ENCODE peak calls at places on chromosomes 1 and 21, in eight cellular contexts. One of them, this sample, is unnamed.

GRCh38 chr21:42925114-42925907 is at the start of gene ERVH48-1:
- DNase-seq in transverse colon: no peak
- DNase-seq in right atrium auricular region: no peak
- DNase-seq in epithelial cell of esophagus: no peak
- DNase-seq in endothelial cell: peak
- DNase-seq in HFFc6: no peak
- DNase-seq in prostate gland: no peak
- DNase-seq in neural crest cell: no peak
- DNase-seq in this sample: no peak

GRCh38 chr1:63935148-63935547 is 161.3 kb downstream of the ROR1 start:
- DNase-seq in right atrium auricular region: no peak
- DNase-seq in HFFc6: no peak
- DNase-seq in transverse colon: no peak
- DNase-seq in endothelial cell: no peak
- DNase-seq in prostate gland: peak
- DNase-seq in neural crest cell: no peak
- DNase-seq in epithelial cell of esophagus: peak
- DNase-seq in this sample: no peak

GRCh38 chr1:150076066-150076465 is 8.5 kb downstream of the VPS45 start:
- DNase-seq in endothelial cell: no peak
- DNase-seq in right atrium auricular region: no peak
- DNase-seq in neural crest cell: no peak
- DNase-seq in HFFc6: no peak
- DNase-seq in transverse colon: no peak
- DNase-seq in prostate gland: no peak
- DNase-seq in epithelial cell of esophagus: no peak
- DNase-seq in this sample: no peak

GRCh38 chr1:117653732-117654484 is 48.1 kb downstream of the TENT5C start:
- DNase-seq in HFFc6: no peak
- DNase-seq in prostate gland: no peak
- DNase-seq in right atrium auricular region: no peak
- DNase-seq in endothelial cell: no peak
- DNase-seq in epithelial cell of esophagus: no peak
- DNase-seq in neural crest cell: no peak
- DNase-seq in transverse colon: no peak
- DNase-seq in this sample: no peak

GRCh38 chr21:45138199-45139002 is 64.0 kb downstream of the ADARB1 start:
- DNase-seq in epithelial cell of esophagus: peak
- DNase-seq in endothelial cell: peak
- DNase-seq in prostate gland: no peak
- DNase-seq in transverse colon: peak
- DNase-seq in neural crest cell: peak
- DNase-seq in HFFc6: peak
- DNase-seq in right atrium auricular region: no peak
- DNase-seq in this sample: no peak

GRCh38 chr1:119549719-119550141 is 42.7 kb downstream of the HSD3B1 start:
- DNase-seq in transverse colon: peak
- DNase-seq in HFFc6: peak
- DNase-seq in neural crest cell: peak
- DNase-seq in prostate gland: peak
- DNase-seq in endothelial cell: peak
- DNase-seq in right atrium auricular region: no peak
- DNase-seq in epithelial cell of esophagus: peak
- DNase-seq in this sample: no peak

GRCh38 chr1:154474802-154475201 is 27.2 kb upstream of the TDRD10 start:
- DNase-seq in right atrium auricular region: peak
- DNase-seq in prostate gland: no peak
- DNase-seq in epithelial cell of esophagus: peak
- DNase-seq in neural crest cell: no peak
- DNase-seq in transverse colon: peak
- DNase-seq in HFFc6: peak
- DNase-seq in endothelial cell: no peak
- DNase-seq in this sample: peak

GRCh38 chr1:58896211-58897183 is 112.7 kb upstream of the JUN start:
- DNase-seq in right atrium auricular region: no peak
- DNase-seq in prostate gland: peak
- DNase-seq in transverse colon: peak
- DNase-seq in epithelial cell of esophagus: no peak
- DNase-seq in endothelial cell: no peak
- DNase-seq in HFFc6: no peak
- DNase-seq in neural crest cell: no peak
- DNase-seq in this sample: no peak

GRCh38 chr1:229624906-229625871 is 733 bp downstream of the TAF5L start:
- DNase-seq in right atrium auricular region: no peak
- DNase-seq in endothelial cell: peak
- DNase-seq in transverse colon: peak
- DNase-seq in prostate gland: peak
- DNase-seq in HFFc6: peak
- DNase-seq in epithelial cell of esophagus: peak
- DNase-seq in neural crest cell: peak
- DNase-seq in this sample: no peak

GRCh38 chr1:42962641-42963377 is 4.1 kb upstream of the SLC2A1 start:
- DNase-seq in transverse colon: no peak
- DNase-seq in HFFc6: peak
- DNase-seq in neural crest cell: no peak
- DNase-seq in epithelial cell of esophagus: peak
- DNase-seq in right atrium auricular region: no peak
- DNase-seq in prostate gland: no peak
- DNase-seq in endothelial cell: peak
- DNase-seq in this sample: no peak

GRCh38 chr1:23865543-23865930 is 2.6 kb downstream of the FUCA1 start:
- DNase-seq in neural crest cell: no peak
- DNase-seq in right atrium auricular region: no peak
- DNase-seq in prostate gland: peak
- DNase-seq in endothelial cell: no peak
- DNase-seq in epithelial cell of esophagus: peak
- DNase-seq in HFFc6: peak
- DNase-seq in transverse colon: peak
- DNase-seq in this sample: no peak

GRCh38 chr1:64030411-64030810 is 173.0 kb upstream of the UBE2U start:
- DNase-seq in endothelial cell: no peak
- DNase-seq in neural crest cell: no peak
- DNase-seq in prostate gland: no peak
- DNase-seq in right atrium auricular region: no peak
- DNase-seq in epithelial cell of esophagus: no peak
- DNase-seq in HFFc6: no peak
- DNase-seq in transverse colon: no peak
- DNase-seq in this sample: no peak

GRCh38 chr1:27358038-27358927 is 8.5 kb downstream of the MAP3K6 start:
- DNase-seq in prostate gland: no peak
- DNase-seq in transverse colon: no peak
- DNase-seq in right atrium auricular region: no peak
- DNase-seq in epithelial cell of esophagus: no peak
- DNase-seq in neural crest cell: no peak
- DNase-seq in HFFc6: no peak
- DNase-seq in endothelial cell: no peak
- DNase-seq in this sample: no peak

GRCh38 chr1:242243472-242243871 is 244.6 kb upstream of the MAP1LC3C start:
- DNase-seq in prostate gland: peak
- DNase-seq in HFFc6: no peak
- DNase-seq in right atrium auricular region: no peak
- DNase-seq in neural crest cell: no peak
- DNase-seq in transverse colon: no peak
- DNase-seq in epithelial cell of esophagus: no peak
- DNase-seq in endothelial cell: no peak
- DNase-seq in this sample: no peak

GRCh38 chr1:84847253-84848247 is 45.5 kb downstream of the LPAR3 start:
- DNase-seq in endothelial cell: no peak
- DNase-seq in transverse colon: peak
- DNase-seq in HFFc6: peak
- DNase-seq in right atrium auricular region: peak
- DNase-seq in prostate gland: peak
- DNase-seq in epithelial cell of esophagus: peak
- DNase-seq in neural crest cell: no peak
- DNase-seq in this sample: peak

DNA sequence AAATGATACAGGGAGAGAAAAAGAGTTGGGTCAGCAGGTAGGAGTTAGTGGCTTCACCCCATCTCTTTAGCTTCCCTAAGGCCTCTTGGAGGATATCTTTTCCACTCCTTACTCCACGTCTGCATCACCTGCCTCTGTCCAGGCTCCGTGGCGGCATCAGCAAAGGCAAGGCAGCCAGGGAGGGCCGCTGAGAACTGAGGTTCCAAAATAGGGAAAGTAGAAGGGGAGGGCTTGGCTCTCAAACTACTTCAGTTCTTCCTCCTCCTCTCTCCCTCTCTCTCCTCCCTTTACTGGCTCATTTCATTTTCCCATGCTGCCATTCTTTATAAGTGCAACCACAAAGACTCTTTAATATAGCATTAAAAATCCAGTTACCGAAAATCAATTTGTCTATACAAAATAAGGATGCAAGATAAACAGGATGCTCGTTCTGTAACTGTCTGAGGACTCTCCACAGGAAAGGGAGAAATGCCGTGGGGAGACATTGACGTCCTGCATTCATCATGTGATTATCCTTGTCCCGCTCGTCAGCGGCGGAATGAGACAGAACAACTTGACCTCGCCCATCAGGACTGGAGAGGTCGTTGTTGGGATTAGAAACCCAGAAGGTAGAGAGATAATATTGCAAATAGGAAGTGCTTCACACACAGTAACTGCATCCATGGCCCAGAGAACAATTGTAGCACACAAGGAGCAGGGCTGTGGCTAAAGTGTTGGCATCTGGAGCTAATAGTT is 3.1 kb upstream of the MT1HL1 start:
- DNase-seq in HFFc6: no peak
- DNase-seq in epithelial cell of esophagus: no peak
- DNase-seq in transverse colon: no peak
- DNase-seq in prostate gland: no peak
- DNase-seq in endothelial cell: no peak
- DNase-seq in right atrium auricular region: no peak
- DNase-seq in neural crest cell: no peak
- DNase-seq in this sample: no peak
- TF ChIP-seq CTCF in HFFc6: no peak
- TF ChIP-seq CTCF in epithelial cell of esophagus: no peak
- TF ChIP-seq CTCF in transverse colon: no peak
- TF ChIP-seq CTCF in prostate gland: no peak
- TF ChIP-seq CTCF in endothelial cell: no peak
- TF ChIP-seq CTCF in right atrium auricular region: no peak
- TF ChIP-seq CTCF in neural crest cell: no peak
- TF ChIP-seq CTCF in this sample: no peak

DNA sequence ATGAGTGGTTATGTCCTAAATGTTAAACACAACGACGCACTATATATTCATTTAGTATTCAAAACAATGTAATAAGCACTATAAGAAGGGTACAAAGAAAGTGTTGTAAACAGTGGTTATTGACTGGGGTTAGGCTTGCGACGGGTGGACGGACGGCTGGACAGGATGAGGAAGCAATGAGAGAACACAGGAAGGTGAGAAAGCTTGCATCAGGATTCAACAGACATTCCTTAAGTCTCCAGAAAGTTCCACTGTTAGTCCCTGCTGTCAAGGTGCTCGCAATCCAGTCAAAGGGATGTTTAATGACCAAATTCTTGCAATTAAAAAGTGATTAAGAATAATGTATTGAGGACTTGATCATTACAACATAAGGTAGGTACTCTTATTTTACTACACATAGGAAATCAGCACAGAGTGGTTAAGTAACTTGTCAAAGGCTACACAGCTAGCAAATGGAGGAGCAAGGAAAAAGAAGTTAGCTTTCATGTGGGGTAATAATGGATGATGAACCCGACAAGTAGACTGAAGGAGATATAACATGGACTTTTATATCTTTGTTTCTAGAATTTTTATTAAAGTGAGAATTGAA is 991 bp upstream of the ACBD6 start:
- DNase-seq in transverse colon: peak
- DNase-seq in HFFc6: no peak
- DNase-seq in right atrium auricular region: no peak
- DNase-seq in endothelial cell: no peak
- DNase-seq in neural crest cell: no peak
- DNase-seq in epithelial cell of esophagus: peak
- DNase-seq in prostate gland: no peak
- DNase-seq in this sample: no peak
- TF ChIP-seq CTCF in transverse colon: no peak
- TF ChIP-seq CTCF in HFFc6: no peak
- TF ChIP-seq CTCF in right atrium auricular region: no peak
- TF ChIP-seq CTCF in endothelial cell: no peak
- TF ChIP-seq CTCF in neural crest cell: no peak
- TF ChIP-seq CTCF in epithelial cell of esophagus: no peak
- TF ChIP-seq CTCF in prostate gland: no peak
- TF ChIP-seq CTCF in this sample: no peak

DNA sequence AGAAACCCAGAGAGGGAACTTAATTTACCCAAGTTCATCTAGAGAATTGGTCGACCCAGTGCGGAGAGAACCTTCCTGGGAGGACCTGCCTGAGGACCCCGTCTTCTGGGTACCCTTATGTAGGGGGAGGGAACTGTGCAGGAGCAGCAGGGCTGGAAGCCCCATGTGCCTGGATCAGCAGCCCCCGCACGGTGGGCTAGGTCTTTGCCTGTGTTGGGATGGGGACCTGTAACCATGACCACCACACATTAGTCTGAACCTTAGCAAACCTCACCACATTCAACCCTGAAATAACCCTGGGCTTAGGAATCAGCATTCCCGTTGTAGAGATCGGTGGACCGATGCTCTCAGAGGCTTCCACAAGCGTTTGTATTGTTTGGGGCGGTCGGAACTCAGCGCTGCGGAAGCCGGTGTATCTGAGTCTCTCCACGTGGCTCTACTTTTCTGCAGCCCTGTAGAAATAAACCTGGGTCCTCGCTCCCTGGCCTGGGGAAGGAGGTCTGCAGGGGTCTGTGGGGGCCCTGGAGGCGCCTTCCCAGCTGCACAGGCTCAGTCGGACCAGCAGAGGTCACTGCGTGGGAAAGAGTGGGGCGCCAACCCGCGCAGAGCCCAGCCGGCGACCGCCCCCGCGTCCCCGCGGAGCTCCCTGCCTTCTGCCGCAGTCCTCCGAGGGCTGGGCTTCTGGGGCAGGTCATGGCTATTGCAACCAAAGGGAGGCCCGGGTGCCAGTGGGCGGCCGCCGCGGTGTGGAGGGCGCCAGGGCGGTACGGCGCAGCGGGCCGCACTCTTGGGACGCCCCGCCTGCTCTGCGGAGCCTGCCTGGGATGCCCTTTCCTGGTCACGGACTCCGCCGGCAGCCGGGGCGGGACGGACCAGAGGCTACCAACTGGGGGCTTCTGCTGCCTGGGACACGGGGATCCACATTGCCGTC is 36.2 kb upstream of the KCNA10 start:
- DNase-seq in neural crest cell: peak
- DNase-seq in epithelial cell of esophagus: peak
- DNase-seq in endothelial cell: peak
- DNase-seq in transverse colon: peak
- DNase-seq in HFFc6: no peak
- DNase-seq in prostate gland: peak
- DNase-seq in right atrium auricular region: no peak
- DNase-seq in this sample: no peak
- TF ChIP-seq CTCF in neural crest cell: peak
- TF ChIP-seq CTCF in epithelial cell of esophagus: peak
- TF ChIP-seq CTCF in endothelial cell: peak
- TF ChIP-seq CTCF in transverse colon: peak
- TF ChIP-seq CTCF in HFFc6: peak
- TF ChIP-seq CTCF in prostate gland: peak
- TF ChIP-seq CTCF in right atrium auricular region: peak
- TF ChIP-seq CTCF in this sample: peak

DNA sequence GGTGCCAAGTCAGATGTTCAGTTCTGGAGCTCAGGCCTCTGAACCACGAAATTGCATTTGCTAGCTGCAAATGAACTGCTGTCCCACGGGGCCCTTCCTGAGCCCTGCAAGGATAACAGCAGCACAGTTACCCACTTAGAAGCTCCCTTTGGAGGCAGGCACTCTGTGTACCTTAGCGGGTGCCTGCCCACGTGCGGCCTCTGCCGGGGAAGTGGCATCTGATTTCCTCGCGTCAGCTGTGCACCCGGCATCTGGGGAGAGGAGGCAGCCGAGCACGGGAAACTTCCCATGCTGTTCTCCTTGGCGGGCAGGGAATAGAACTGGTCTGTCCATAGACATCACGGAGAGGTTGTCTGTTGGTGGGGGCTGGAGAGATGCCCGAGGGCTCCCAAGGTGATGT is 148.0 kb upstream of the C1orf174 start:
- DNase-seq in neural crest cell: no peak
- DNase-seq in endothelial cell: no peak
- DNase-seq in HFFc6: no peak
- DNase-seq in epithelial cell of esophagus: no peak
- DNase-seq in transverse colon: no peak
- DNase-seq in right atrium auricular region: no peak
- DNase-seq in prostate gland: no peak
- DNase-seq in this sample: no peak
- TF ChIP-seq CTCF in neural crest cell: no peak
- TF ChIP-seq CTCF in endothelial cell: no peak
- TF ChIP-seq CTCF in HFFc6: no peak
- TF ChIP-seq CTCF in epithelial cell of esophagus: no peak
- TF ChIP-seq CTCF in transverse colon: no peak
- TF ChIP-seq CTCF in right atrium auricular region: no peak
- TF ChIP-seq CTCF in prostate gland: no peak
- TF ChIP-seq CTCF in this sample: no peak